ENCODE peak calls at places on chromosomes 13 and 19, in seven cellular contexts. Y is thyroid gland, R is heart left ventricle, K is tibial artery, B is neural progenitor cell, F is colonic mucosa, M is H9. N is an unnamed sample.

GRCh38 chr19:17138937-17139598 is 63.5 kb downstream of the MYO9B start:
- DNase-seq in Y (peak), R (no peak), K (no peak), B (no peak), F (no peak), M (no peak), N (no peak)

GRCh38 chr19:38650180-38650775 is 2.8 kb downstream of the ACTN4 start:
- DNase-seq in Y (no peak), R (no peak), K (no peak), B (no peak), F (peak), M (no peak), N (no peak)

GRCh38 chr13:45820106-45820838 is 31.3 kb downstream of the SIAH3 start:
- DNase-seq in Y (no peak), R (no peak), K (no peak), B (no peak), F (no peak), M (no peak), N (no peak)

GRCh38 chr19:18045307-18046013 is 37.5 kb downstream of the ARRDC2 start:
- DNase-seq in Y (no peak), R (no peak), K (no peak), B (no peak), F (no peak), M (no peak), N (no peak)

GRCh38 chr13:26895808-26896466 is 135.4 kb upstream of the GPR12 start:
- DNase-seq in Y (no peak), R (no peak), K (no peak), B (no peak), F (no peak), M (no peak), N (no peak)

GRCh38 chr13:99542788-99543406 is 41.6 kb downstream of the TM9SF2 start:
- DNase-seq in Y (no peak), R (no peak), K (no peak), B (no peak), F (no peak), M (no peak), N (no peak)

GRCh38 chr19:49499030-49499670 is 2.9 kb downstream of the RPS11 start:
- DNase-seq in Y (no peak), R (no peak), K (no peak), B (no peak), F (no peak), M (no peak), N (no peak)

GRCh38 chr19:53538378-53539109 is 599 bp downstream of the ZNF331 start:
- DNase-seq in Y (peak), R (no peak), K (no peak), B (peak), F (no peak), M (peak), N (no peak)

GRCh38 chr19:35380450-35381124 is 9.7 kb downstream of the GPR42 start:
- DNase-seq in Y (no peak), R (no peak), K (no peak), B (no peak), F (no peak), M (no peak), N (no peak)

GRCh38 chr13:96993660-96994029 is 631 bp downstream of the OXGR1 start:
- DNase-seq in Y (no peak), R (no peak), K (no peak), B (peak), F (no peak), M (no peak), N (no peak)

GRCh38 chr19:50639121-50640112 is at the start of gene SYT3:
- DNase-seq in Y (peak), R (no peak), K (no peak), B (peak), F (no peak), M (peak), N (peak)

GRCh38 chr19:19061491-19061890 is 2.3 kb upstream of the SLC25A42 start:
- DNase-seq in Y (peak), R (peak), K (no peak), B (no peak), F (no peak), M (no peak), N (no peak)

GRCh38 chr19:5251096-5252065 is 89.2 kb downstream of the PTPRS start:
- DNase-seq in Y (peak), R (no peak), K (no peak), B (no peak), F (no peak), M (peak), N (no peak)

GRCh38 chr13:36981156-36981743 is 17.9 kb downstream of the ALG5 start:
- DNase-seq in Y (no peak), R (no peak), K (no peak), B (peak), F (no peak), M (no peak), N (peak)
- TF ChIP-seq CTCF in Y (peak), R (peak), K (peak), B (peak), F (peak), M (peak), N (peak)

GRCh38 chr13:83065136-83065535 is 817.1 kb downstream of the SLITRK1 start:
- DNase-seq in Y (no peak), R (no peak), K (peak), B (no peak), F (no peak), M (no peak), N (peak)
- H3K27ac ChIP-seq in Y (no peak), R (no peak), K (peak), B (no peak), F (no peak), M (no peak), N (no peak)

GRCh38 chr19:39745645-39746044 is 7.8 kb upstream of the CLC start:
- DNase-seq in Y (no peak), R (no peak), K (no peak), B (no peak), F (no peak), M (no peak), N (no peak)

GRCh38 chr19:39752390-39752789 is 14.6 kb upstream of the CLC start:
- DNase-seq in Y (no peak), R (no peak), K (no peak), B (no peak), F (no peak), M (no peak), N (no peak)

GRCh38 chr19:39752795-39753194 is 15.0 kb upstream of the CLC start:
- DNase-seq in Y (no peak), R (no peak), K (no peak), B (no peak), F (no peak), M (no peak), N (no peak)

DNA sequence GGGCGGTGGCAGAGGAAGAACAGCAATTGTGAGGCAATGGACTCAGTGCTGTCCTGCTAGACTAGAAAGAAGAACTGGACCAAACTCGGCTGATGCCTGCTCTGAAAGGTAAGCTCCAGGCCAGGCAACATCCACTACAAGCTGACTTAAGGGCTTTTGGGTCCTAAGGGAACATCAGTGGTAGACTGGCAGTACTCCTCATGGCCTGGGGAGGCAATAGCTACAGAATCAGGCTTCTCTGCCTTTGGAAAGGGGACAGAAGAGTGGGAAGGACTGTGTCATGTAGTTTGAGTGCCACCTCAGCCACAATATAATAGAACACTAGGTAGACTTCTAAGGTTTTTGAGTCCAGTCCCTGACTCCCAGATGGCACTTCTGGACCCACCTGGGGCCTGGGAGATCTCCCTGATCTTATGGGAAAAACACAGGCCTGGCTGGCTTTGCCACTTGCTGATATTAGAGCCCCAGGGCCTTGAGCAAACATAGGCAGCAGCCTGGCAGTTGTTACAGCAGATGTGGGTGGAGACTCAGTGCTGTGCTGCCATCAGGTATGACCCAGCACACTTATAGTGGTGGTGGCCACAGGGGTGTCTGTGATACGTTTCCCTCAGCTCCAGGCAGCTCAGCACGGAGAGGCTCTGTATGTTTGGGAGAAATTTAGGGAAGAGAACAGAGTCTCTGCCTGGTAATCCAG is 9.2 kb upstream of the CLC start:
- DNase-seq in Y (no peak), R (no peak), K (no peak), B (no peak), F (no peak), M (no peak), N (no peak)
- TF ChIP-seq CTCF in Y (no peak), R (no peak), K (no peak), B (no peak), F (no peak), M (peak), N (no peak)

GRCh38 chr13:41177616-41178015 is 16.8 kb downstream of the KBTBD7 start:
- DNase-seq in Y (no peak), R (no peak), K (no peak), B (no peak), F (no peak), M (no peak), N (no peak)

GRCh38 chr13:41178040-41178439 is 16.3 kb downstream of the KBTBD7 start:
- DNase-seq in Y (no peak), R (no peak), K (no peak), B (no peak), F (no peak), M (no peak), N (no peak)

GRCh38 chr13:41182231-41182630 is 12.1 kb downstream of the KBTBD7 start:
- DNase-seq in Y (no peak), R (no peak), K (no peak), B (no peak), F (no peak), M (no peak), N (peak)

DNA sequence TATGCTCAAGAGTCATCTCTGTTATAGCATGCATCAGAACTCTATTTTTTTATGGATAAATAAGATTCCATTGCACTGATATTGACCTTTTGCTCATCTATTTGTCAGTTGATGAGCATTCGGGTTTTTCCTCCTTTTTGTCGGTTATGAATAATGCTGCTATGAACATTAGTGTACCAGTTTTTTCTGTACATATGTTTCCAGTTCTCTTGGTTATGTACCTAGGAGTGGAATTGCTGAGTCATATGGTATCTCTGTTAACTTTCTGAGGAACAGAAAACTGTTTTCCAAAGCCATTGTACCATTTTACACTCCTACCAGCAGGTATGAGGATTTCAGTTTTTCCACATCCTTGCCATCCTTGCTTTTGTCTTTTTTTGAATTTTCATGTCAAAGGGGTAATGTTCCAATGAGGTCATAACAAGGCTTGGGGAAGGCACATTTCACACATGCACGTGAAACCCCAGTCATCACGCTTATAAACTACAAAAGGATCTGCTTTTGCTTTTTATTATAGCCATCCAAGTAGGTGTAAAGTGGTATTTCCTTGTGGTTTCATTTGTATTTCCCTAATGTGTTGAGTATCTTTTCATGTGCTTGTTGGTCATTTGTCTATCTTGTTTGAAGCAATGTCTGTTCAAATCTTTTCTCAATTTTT is 14.6 kb downstream of the KBTBD7 start:
- DNase-seq in Y (no peak), R (no peak), K (no peak), B (no peak), F (no peak), M (no peak), N (no peak)
- H3K27ac ChIP-seq in Y (no peak), R (no peak), K (no peak), B (no peak), F (no peak), M (no peak), N (no peak)

GRCh38 chr19:7395793-7396192 is 47.1 kb downstream of the ARHGEF18 start:
- DNase-seq in Y (no peak), R (no peak), K (no peak), B (no peak), F (peak), M (no peak), N (no peak)

GRCh38 chr19:7395360-7395781 is 46.6 kb downstream of the ARHGEF18 start:
- DNase-seq in Y (no peak), R (no peak), K (no peak), B (peak), F (peak), M (no peak), N (no peak)

GRCh38 chr19:7393934-7394508 is 45.3 kb downstream of the ARHGEF18 start:
- DNase-seq in Y (no peak), R (no peak), K (no peak), B (no peak), F (no peak), M (no peak), N (no peak)

GRCh38 chr19:7393459-7393858 is 44.7 kb downstream of the ARHGEF18 start:
- DNase-seq in Y (no peak), R (no peak), K (no peak), B (no peak), F (no peak), M (no peak), N (no peak)

GRCh38 chr19:7394728-7395359 is 46.1 kb downstream of the ARHGEF18 start:
- DNase-seq in Y (peak), R (peak), K (peak), B (peak), F (peak), M (peak), N (peak)
- TF ChIP-seq CTCF in Y (no peak), R (no peak), K (no peak), B (peak), F (no peak), M (no peak), N (no peak)

DNA sequence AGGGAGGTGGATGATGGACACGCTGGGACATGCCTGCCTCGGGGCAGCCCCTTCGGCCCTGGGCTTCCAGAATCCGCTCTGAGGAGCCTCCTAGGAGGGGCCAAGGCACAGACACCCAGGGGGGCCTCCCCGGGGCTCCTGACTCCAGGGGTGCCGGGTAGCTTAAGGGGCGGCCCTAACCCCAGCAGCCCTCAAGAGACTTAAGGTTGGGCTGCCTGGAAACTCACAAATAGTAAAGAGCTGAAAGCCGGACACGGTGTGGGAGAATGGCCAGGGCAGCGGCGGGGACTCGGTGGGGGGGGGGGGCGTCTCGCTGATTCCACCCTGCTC is 7.7 kb downstream of the ARID3A start:
- DNase-seq in Y (no peak), R (no peak), K (no peak), B (no peak), F (no peak), M (no peak), N (no peak)
- H3K27ac ChIP-seq in Y (no peak), R (peak), K (no peak), B (peak), F (peak), M (no peak), N (peak)

GRCh38 chr13:110705826-110706569 is at the start of gene CARS2:
- DNase-seq in Y (peak), R (peak), K (peak), B (peak), F (peak), M (peak), N (peak)
- TF ChIP-seq CTCF in Y (no peak), R (peak), K (no peak), B (no peak), F (no peak), M (no peak), N (no peak)

GRCh38 chr13:62483774-62484173 is 1068.1 kb upstream of the PCDH20 start:
- DNase-seq in Y (no peak), R (no peak), K (no peak), B (peak), F (no peak), M (no peak), N (no peak)

GRCh38 chr13:62482351-62482750 is 1066.7 kb upstream of the PCDH20 start:
- DNase-seq in Y (no peak), R (no peak), K (no peak), B (no peak), F (no peak), M (no peak), N (no peak)
- H3K27ac ChIP-seq in Y (no peak), R (no peak), K (no peak), B (no peak), F (no peak), M (no peak), N (no peak)

GRCh38 chr19:2477141-2477710 is 1.3 kb downstream of the GADD45B start:
- DNase-seq in Y (peak), R (peak), K (peak), B (peak), F (peak), M (no peak), N (no peak)

GRCh38 chr19:2478756-2479555 is 3.0 kb downstream of the GADD45B start:
- DNase-seq in Y (peak), R (peak), K (peak), B (peak), F (peak), M (no peak), N (no peak)

GRCh38 chr19:2479556-2480194 is 3.7 kb downstream of the GADD45B start:
- DNase-seq in Y (no peak), R (no peak), K (no peak), B (no peak), F (no peak), M (no peak), N (no peak)

GRCh38 chr19:2477732-2478191 is 1.8 kb downstream of the GADD45B start:
- DNase-seq in Y (peak), R (peak), K (peak), B (no peak), F (peak), M (no peak), N (no peak)

GRCh38 chr19:2478324-2478755 is 2.4 kb downstream of the GADD45B start:
- DNase-seq in Y (peak), R (peak), K (peak), B (peak), F (peak), M (no peak), N (no peak)
- TF ChIP-seq CTCF in Y (no peak), R (no peak), K (peak), B (peak), F (no peak), M (peak), N (peak)

N was measured in RWPE1.